ENCODE peak calls at places on chromosomes 5 and 9, in five cellular contexts. U is hepatocyte, C is A549, L is fibroblast of lung, W is colonic mucosa. G is an unnamed sample.

GRCh38 chr5:180128671-180129261 is 57.2 kb upstream of the RNF130 start:
- DNase-seq in C (no peak), W (no peak), U (peak), L (no peak), G (no peak)

GRCh38 chr5:172760933-172761332 is 10.1 kb downstream of the DUSP1 start:
- DNase-seq in W (no peak), L (no peak), U (no peak), C (no peak), G (no peak)

GRCh38 chr9:89115426-89115825 is 63.2 kb downstream of the SHC3 start:
- DNase-seq in L (no peak), W (no peak), C (no peak), U (no peak), G (no peak)

GRCh38 chr9:35606138-35606504 is 1.1 kb downstream of the TESK1 start:
- DNase-seq in U (no peak), L (no peak), W (no peak), C (peak), G (no peak)

GRCh38 chr5:62547929-62548678 is 30.5 kb upstream of the LRRC70 start:
- DNase-seq in U (no peak), L (peak), C (no peak), W (no peak), G (no peak)

GRCh38 chr9:93295031-93295430 is 111.1 kb downstream of the WNK2 start:
- DNase-seq in W (peak), C (no peak), U (no peak), L (no peak), G (no peak)

GRCh38 chr5:1026700-1027621 is 18.4 kb downstream of the NKD2 start:
- DNase-seq in L (no peak), C (no peak), U (no peak), W (no peak), G (no peak)

GRCh38 chr5:80248378-80248777 is 7.5 kb downstream of the SERINC5 start:
- DNase-seq in C (no peak), U (no peak), W (no peak), L (no peak), G (no peak)

DNA sequence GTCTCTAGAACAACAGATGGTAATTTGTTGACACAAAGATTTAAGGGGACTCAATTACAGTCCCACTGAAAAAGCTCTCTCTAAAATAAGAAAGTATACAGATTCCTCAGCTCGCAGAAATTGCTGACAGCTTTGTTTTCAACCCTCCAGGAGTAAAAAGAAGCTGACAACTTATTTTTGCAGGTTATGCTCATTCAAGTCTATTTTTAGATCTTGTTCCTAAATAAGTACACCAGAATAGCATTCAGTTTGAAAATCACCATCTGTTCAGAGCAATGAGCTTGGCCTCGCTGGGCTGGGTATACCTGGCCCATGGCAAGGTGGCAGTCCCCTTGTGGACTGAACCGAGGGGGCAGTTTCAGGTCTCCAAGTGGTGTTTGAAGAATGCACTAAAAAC is 169.3 kb downstream of the AUH start:
- DNase-seq in U (no peak), L (peak), W (no peak), C (no peak), G (no peak)
- H3K4me3 ChIP-seq in U (no peak), L (no peak), W (no peak), C (peak), G (no peak)

DNA sequence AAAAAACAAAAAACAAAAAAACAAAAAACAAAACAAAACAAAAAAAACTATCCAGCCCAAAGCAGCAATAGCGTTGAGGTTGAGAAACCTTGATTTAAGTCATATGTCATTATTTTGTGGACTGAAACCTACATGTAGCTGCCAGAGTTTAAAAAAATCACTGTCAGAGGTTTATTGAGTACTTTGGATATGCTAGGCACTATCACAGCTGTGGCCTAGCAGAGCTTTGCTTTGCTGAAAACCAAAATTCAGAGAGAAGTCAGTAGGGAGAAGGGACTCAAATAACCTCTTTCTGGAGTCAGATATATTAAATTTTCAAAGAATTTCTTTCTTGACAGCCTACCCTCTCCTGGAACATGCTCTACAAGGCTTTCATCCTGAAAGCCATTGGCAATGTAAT is 151.5 kb downstream of the TARS1 start:
- DNase-seq in U (no peak), C (no peak), L (no peak), W (no peak), G (no peak)
- H3K27ac ChIP-seq in U (no peak), C (no peak), L (no peak), W (no peak), G (no peak)

DNA sequence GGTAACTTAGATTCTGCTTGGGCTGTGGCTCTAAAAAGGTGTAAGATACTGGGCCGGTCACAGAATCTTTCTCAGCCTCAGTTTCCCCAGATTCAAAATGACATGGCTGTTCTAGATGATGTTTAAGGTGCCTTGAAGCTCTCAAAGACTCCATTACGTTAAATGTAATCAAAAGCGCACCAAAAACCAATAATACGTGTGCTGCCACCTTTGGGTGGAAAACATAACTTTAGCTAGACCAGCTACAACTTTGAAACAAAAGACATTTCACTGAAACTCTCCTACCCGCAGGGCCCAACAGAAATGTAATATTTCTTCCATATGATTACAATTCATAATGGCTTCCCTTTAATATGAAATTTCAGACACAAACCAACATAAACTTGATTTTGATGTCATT is 35.0 kb upstream of the PCSK5 start:
- DNase-seq in W (peak), L (peak), C (peak), U (peak), G (no peak)
- TF ChIP-seq CTCF in W (peak), L (peak), C (peak), U (peak), G (no peak)

DNA sequence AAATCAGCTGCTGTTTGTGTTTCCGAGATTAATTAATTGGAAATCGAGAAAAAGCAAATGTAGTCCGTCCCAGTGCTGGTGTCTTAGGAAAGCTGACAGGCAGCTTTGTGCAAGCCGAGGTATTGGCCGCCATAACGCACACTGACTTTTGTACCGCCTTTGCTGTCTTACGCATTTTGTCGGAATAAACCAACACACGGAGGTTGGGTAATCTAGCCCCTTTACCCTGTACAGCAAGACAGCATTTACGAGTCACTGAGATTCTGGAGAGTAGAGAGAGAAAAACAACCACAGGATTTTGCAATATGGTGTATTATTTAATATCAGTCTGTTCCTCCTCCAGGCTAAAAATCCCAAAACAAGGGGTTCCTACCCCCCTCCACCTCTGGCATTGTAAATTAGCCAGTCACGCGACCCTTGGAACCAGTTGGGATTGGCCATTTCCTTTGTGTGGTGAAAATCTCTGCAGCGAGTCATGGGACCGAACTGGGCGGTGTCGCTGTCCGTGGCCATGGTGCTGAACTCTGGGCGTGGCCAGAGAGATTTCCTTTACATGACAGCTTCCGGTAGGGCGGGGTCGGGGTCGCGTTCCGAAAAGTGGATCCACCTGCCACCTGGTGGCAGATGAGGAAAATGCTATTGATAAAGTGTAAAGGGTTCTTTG is 10.3 kb upstream of the PCDHB1 start:
- DNase-seq in C (peak), W (peak), U (peak), L (peak), G (peak)
- H3K4me3 ChIP-seq in C (peak), W (peak), U (peak), L (no peak), G (peak)

GRCh38 chr5:139272471-139273321 is 20.8 kb upstream of the MATR3 start:
- DNase-seq in W (peak), L (peak), C (no peak), U (peak), G (peak)
- H3K27ac ChIP-seq in W (peak), L (peak), C (peak), U (no peak), G (peak)

GRCh38 chr5:143322931-143323330 is 80.6 kb downstream of the NR3C1 start:
- DNase-seq in W (no peak), U (no peak), C (no peak), L (no peak), G (no peak)
- TF ChIP-seq CTCF in W (no peak), U (no peak), C (no peak), L (no peak), G (no peak)

GRCh38 chr9:908806-909205 is 67.3 kb downstream of the DMRT1 start:
- DNase-seq in U (no peak), W (no peak), C (no peak), L (no peak), G (no peak)
- H3K4me3 ChIP-seq in U (no peak), W (no peak), C (no peak), L (no peak), G (no peak)

DNA sequence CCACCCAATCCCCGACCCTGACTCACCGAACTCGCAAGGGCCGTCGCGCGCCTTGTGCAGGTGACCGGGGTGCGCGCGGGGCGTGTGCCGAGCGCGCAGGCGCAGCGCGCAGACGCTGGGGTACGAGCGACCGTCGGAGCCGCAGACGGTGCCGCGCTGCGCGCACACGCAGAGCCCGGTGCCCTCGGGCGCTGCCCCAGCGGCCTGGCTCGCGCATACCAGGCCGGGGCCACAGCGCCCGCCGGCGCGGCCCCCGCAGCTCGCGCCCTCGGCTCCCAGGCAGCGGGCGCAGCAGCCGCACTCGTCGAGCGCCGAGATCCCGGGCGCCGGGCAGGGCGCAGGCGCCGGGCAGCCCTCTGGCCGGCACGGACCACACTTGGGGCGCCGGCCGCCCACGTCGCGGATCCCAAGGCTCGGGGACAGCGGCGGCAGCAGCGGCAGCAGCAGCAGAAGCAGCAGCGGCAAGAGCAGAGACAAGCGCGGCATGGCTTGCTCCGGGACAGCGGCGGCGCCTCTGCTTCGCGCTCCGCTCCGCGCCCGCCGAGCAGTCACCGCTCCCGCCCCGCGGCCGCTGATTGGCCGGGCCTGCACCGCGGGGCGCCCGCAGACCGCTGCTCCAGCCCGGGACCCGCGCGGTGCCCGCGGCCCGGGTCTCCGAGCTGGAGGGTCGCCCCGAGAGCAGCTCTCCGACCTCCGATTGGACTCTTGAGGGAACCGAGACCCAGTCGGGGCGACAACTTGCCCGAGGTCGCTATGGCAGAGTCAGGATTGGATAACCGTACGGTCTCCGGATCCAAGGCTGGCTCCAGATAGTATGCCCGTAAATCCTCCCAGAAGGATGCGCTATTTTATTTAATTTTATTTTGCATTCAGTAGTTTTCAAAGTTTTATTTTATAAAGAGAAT is at the start of gene IGFBPL1:
- DNase-seq in C (peak), U (peak), W (no peak), L (no peak), G (no peak)
- H3K27ac ChIP-seq in C (peak), U (no peak), W (no peak), L (no peak), G (no peak)